ENCODE peak calls at places on chromosomes 3 and 15, in six cellular contexts. P is tibial artery, S is aorta, I is right lobe of liver, U is neural progenitor cell, C is left ventricle myocardium inferior. D is an unnamed sample.

GRCh38 chr15:69324031-69324430 is 25.3 kb downstream of the PAQR5 start:
- DNase-seq in I (no peak), P (no peak), U (peak; percentile 12), C (no peak), S (no peak), D (no peak)

GRCh38 chr3:124887177-124887995 is at the start of gene ITGB5:
- DNase-seq in I (peak; percentile 92), C (peak; percentile 86), S (peak; percentile 95), P (peak; percentile 88), U (peak; percentile 91), D (peak; percentile 92)

GRCh38 chr3:192514754-192515660 is 212.3 kb downstream of the FGF12 start:
- DNase-seq in I (no peak), P (no peak), C (no peak), S (no peak), U (peak; percentile 84), D (peak; percentile 62)

GRCh38 chr3:27532931-27533607 is 48.9 kb upstream of the SLC4A7 start:
- DNase-seq in C (no peak), S (no peak), I (no peak), U (peak; percentile 18), P (no peak), D (no peak)

GRCh38 chr15:52255935-52256334 is 39.7 kb downstream of the MYO5C start:
- DNase-seq in U (no peak), S (no peak), I (no peak), C (no peak), P (no peak), D (no peak)

GRCh38 chr3:151283907-151284461 is 5.6 kb upstream of the P2RY14 start:
- DNase-seq in S (no peak), C (peak; percentile 23), U (no peak), P (peak; percentile 23), I (no peak), D (no peak)

GRCh38 chr3:127299276-127299675 is 11.4 kb upstream of the PRR20G start:
- DNase-seq in I (no peak), S (no peak), C (no peak), U (no peak), P (peak; percentile 51), D (no peak)

GRCh38 chr15:89926158-89926557 is 13.4 kb upstream of the ARPIN start:
- DNase-seq in P (no peak), S (no peak), I (peak; percentile 61), C (no peak), U (no peak), D (no peak)

GRCh38 chr15:32730677-32731654 is 13.2 kb downstream of the GREM1 start:
- DNase-seq in U (peak; percentile 61), I (peak; percentile 66), S (peak; percentile 70), P (no peak), C (no peak), D (peak; percentile 88)

GRCh38 chr3:151900460-151900859 is 27.0 kb downstream of the SUCNR1 start:
- DNase-seq in I (no peak), P (no peak), C (no peak), U (no peak), S (no peak), D (no peak)

GRCh38 chr3:69568926-69569325 is 170.3 kb upstream of the MITF start:
- DNase-seq in P (no peak), S (no peak), U (no peak), I (no peak), C (no peak), D (no peak)

GRCh38 chr15:62063851-62064635 is 2.7 kb upstream of the C2CD4A start:
- DNase-seq in C (no peak), I (no peak), P (no peak), U (no peak), S (no peak), D (no peak)

GRCh38 chr15:98800437-98801233 is 152.3 kb downstream of the IGF1R start:
- DNase-seq in C (no peak), P (peak; percentile 58), S (no peak), U (peak; percentile 76), I (no peak), D (no peak)

GRCh38 chr3:112074616-112075497 is 11.3 kb upstream of the C3orf52 start:
- DNase-seq in U (no peak), P (no peak), C (no peak), I (no peak), S (no peak), D (peak; percentile 79)

GRCh38 chr3:13548696-13549512 is at the start of gene FBLN2:
- DNase-seq in C (peak; percentile 64), I (no peak), S (peak; percentile 83), P (no peak), U (peak; percentile 90), D (peak; percentile 72)

GRCh38 chr3:69425249-69425648 is 39.4 kb upstream of the FRMD4B start:
- DNase-seq in U (peak; percentile 33), P (no peak), C (no peak), I (no peak), S (no peak), D (no peak)

GRCh38 chr3:51985971-51986947 is 2.9 kb downstream of the ACY1 start:
- DNase-seq in U (no peak), C (no peak), I (no peak), S (no peak), P (no peak), D (no peak)

GRCh38 chr3:94184781-94185180 is 121.9 kb downstream of the NSUN3 start:
- DNase-seq in C (no peak), I (no peak), S (no peak), U (no peak), P (no peak), D (no peak)

GRCh38 chr3:97131476-97131875 is 317.1 kb downstream of the EPHA6 start:
- DNase-seq in C (no peak), I (no peak), P (no peak), U (no peak), S (no peak), D (no peak)

GRCh38 chr3:97121386-97121785 is 307.0 kb downstream of the EPHA6 start:
- DNase-seq in I (no peak), U (no peak), C (no peak), P (no peak), S (no peak), D (no peak)

GRCh38 chr3:97125902-97126499 is 311.6 kb downstream of the EPHA6 start:
- DNase-seq in P (no peak), U (peak; percentile 3), S (no peak), I (no peak), C (no peak), D (no peak)
- H3K27ac ChIP-seq in P (no peak overlapping the region), U (no peak overlapping the region), S (no peak overlapping the region), I (no peak overlapping the region), C (no peak overlapping the region), D (no peak overlapping the region)

GRCh38 chr3:78788839-78789238 is 979.0 kb downstream of the ROBO1 start:
- DNase-seq in P (no peak), S (no peak), C (no peak), I (no peak), U (no peak), D (no peak)

GRCh38 chr3:78799681-78800080 is 968.1 kb downstream of the ROBO1 start:
- DNase-seq in C (no peak), S (no peak), I (no peak), P (no peak), U (no peak), D (no peak)

GRCh38 chr3:78798266-78798832 is 969.4 kb downstream of the ROBO1 start:
- DNase-seq in I (no peak), S (no peak), U (no peak), C (no peak), P (no peak), D (no peak)

GRCh38 chr3:78791745-78792144 is 976.1 kb downstream of the ROBO1 start:
- DNase-seq in U (no peak), P (no peak), S (no peak), C (no peak), I (no peak), D (no peak)

DNA sequence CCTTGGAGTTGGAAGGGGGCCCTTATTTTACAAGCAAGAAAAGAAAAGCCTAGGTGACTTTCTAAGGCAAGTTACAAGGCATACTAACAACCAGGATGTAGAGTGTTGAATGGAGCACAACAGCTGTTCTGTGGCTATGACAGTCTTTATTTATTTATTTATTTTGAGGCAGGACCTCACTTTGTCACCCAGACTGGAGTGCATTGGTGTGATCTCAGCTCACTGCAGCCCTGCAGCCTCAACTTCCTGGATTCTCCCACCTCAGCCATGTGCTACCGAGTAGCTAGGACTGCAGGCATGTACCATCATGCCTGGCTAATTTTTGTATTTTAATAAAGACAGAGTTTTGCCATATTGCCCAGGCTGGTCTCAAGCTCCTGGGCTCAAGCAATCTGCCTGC is 973.4 kb downstream of the ROBO1 start:
- DNase-seq in U (no peak), P (no peak), I (no peak), S (no peak), C (no peak), D (no peak)
- H3K27me3 ChIP-seq in U (no peaks in the 10 kb centered on the region), P (no peaks in the 10 kb centered on the region), I (no peaks in the 10 kb centered on the region), S (no peaks in the 10 kb centered on the region), C (no peaks in the 10 kb centered on the region), D (no peaks in the 10 kb centered on the region)

DNA sequence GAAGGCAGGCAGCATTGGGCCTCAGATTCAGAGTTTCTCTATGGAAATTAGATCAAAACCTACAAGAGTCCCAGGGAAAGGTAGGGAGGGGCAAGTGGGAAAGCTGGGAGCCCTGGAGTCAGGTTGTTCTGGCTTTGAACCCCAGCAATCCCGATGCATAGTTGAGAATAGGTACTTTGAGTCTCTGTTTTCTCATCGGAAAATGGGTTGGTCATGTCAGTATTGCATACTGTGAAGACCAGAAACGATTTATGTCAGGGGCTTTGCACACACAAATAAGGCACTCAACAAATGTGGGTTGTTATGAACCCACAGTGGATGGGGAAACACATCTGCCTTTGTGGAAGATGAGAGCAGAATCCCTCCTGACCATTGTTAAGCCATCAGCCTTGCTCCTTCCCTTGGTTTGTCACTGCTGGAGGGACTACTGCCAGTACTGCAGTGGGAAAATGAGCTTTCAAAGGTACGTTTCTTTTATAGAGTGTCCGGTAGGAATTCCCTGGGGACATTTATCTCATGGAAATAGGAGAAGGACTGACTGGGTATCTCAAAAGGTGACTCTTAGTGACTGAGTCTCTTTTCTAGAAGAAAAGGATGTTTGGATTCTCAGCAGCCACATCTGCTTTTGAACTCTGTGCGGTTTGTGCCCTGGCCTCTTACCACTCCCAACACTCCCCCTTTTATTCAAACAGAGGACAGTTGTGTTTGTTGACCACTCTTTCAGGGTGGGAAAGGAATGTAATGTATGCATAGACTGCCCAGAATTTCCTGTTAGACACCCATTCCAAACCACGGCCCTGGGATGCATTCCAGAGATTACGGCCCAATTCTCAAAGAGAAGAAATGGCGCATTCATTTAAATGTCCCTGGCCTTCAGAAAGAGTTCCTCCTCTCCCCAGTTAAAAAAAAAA is 54.6 kb upstream of the VILL start:
- DNase-seq in U (peak; percentile 41), C (no peak), S (no peak), I (no peak), P (no peak), D (no peak)
- H3K27ac ChIP-seq in U (no peak overlapping the region), C (peak overlapping the region; percentile 74), S (peak overlapping the region; percentile 23), I (peak overlapping the region; percentile 34), P (peak overlapping the region; percentile 63), D (peak overlapping the region; percentile 71)

GRCh38 chr3:128430276-128430675 is 36.4 kb downstream of the DNAJB8 start:
- DNase-seq in C (no peak), S (no peak), I (no peak), P (no peak), U (no peak), D (no peak)
- H3K27me3 ChIP-seq in C (peaks cover 83% of the 10 kb centered on the region), S (no peaks in the 10 kb centered on the region), I (no peaks in the 10 kb centered on the region), P (no peaks in the 10 kb centered on the region), U (peaks cover 96% of the 10 kb centered on the region), D (peaks cover 54% of the 10 kb centered on the region)

DNA sequence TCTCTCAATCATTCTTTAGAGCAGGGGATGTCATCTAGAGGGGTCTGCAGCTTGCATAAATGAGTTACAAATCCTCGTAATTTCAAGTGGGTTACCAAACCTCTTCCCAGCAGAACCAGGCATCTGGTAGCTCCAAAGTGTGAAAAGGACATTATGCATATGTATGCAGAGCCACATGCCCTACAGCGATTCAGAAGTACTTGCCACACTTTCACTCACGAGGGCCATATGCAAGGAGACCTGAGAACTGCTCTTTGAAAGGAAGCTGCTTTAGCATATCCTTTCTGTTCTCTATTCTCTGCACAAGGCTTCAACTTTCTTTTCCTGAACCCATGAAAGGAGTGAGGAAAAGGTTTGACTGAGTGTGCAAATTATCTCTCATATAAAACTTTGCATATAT is 311.5 kb upstream of the SEMA6D start:
- DNase-seq in S (no peak), P (no peak), U (no peak), I (no peak), C (no peak), D (no peak)
- H3K27ac ChIP-seq in S (no peak overlapping the region), P (no peak overlapping the region), U (no peak overlapping the region), I (no peak overlapping the region), C (no peak overlapping the region), D (no peak overlapping the region)